ENCODE peak calls at places on chromosomes 6 and 20, in nine cellular contexts. One of them, this sample, is unnamed. For H3K4me1, the result is how much of the 10 kb centered on the place peaks cover.

GRCh38 chr6:34953084-34954025 is 64.3 kb downstream of the ANKS1A start:
- DNase-seq in right lobe of liver: no peak
- DNase-seq in sigmoid colon: no peak
- DNase-seq in testis: no peak
- DNase-seq in body of pancreas: peak
- DNase-seq in cardiac muscle cell: peak
- DNase-seq in astrocyte: peak
- DNase-seq in IMR-90: peak
- DNase-seq in tibial nerve: no peak
- DNase-seq in this sample: no peak

GRCh38 chr20:45919951-45920794 is 8.2 kb upstream of the PLTP start:
- DNase-seq in IMR-90: peak
- DNase-seq in tibial nerve: peak
- DNase-seq in body of pancreas: no peak
- DNase-seq in testis: peak
- DNase-seq in cardiac muscle cell: peak
- DNase-seq in astrocyte: peak
- DNase-seq in sigmoid colon: no peak
- DNase-seq in right lobe of liver: no peak
- DNase-seq in this sample: no peak

GRCh38 chr20:54657268-54657826 is 182.0 kb downstream of the DOK5 start:
- DNase-seq in tibial nerve: no peak
- DNase-seq in body of pancreas: no peak
- DNase-seq in astrocyte: no peak
- DNase-seq in IMR-90: no peak
- DNase-seq in cardiac muscle cell: peak
- DNase-seq in right lobe of liver: no peak
- DNase-seq in sigmoid colon: no peak
- DNase-seq in testis: no peak
- DNase-seq in this sample: no peak

GRCh38 chr6:108736832-108737231 is 111.4 kb upstream of the ARMC2 start:
- DNase-seq in body of pancreas: no peak
- DNase-seq in testis: no peak
- DNase-seq in right lobe of liver: no peak
- DNase-seq in tibial nerve: peak
- DNase-seq in sigmoid colon: no peak
- DNase-seq in astrocyte: peak
- DNase-seq in IMR-90: peak
- DNase-seq in cardiac muscle cell: peak
- DNase-seq in this sample: no peak

GRCh38 chr6:15410126-15410391 is 164.2 kb downstream of the JARID2 start:
- DNase-seq in right lobe of liver: no peak
- DNase-seq in body of pancreas: no peak
- DNase-seq in astrocyte: no peak
- DNase-seq in cardiac muscle cell: no peak
- DNase-seq in sigmoid colon: no peak
- DNase-seq in tibial nerve: no peak
- DNase-seq in testis: no peak
- DNase-seq in IMR-90: no peak
- DNase-seq in this sample: no peak

GRCh38 chr6:107987805-107988204 is 29.8 kb upstream of the SEC63 start:
- DNase-seq in astrocyte: no peak
- DNase-seq in IMR-90: no peak
- DNase-seq in tibial nerve: no peak
- DNase-seq in right lobe of liver: no peak
- DNase-seq in sigmoid colon: no peak
- DNase-seq in testis: no peak
- DNase-seq in cardiac muscle cell: no peak
- DNase-seq in body of pancreas: no peak
- DNase-seq in this sample: no peak

GRCh38 chr6:15365273-15365687 is 119.4 kb downstream of the JARID2 start:
- DNase-seq in cardiac muscle cell: peak
- DNase-seq in tibial nerve: peak
- DNase-seq in sigmoid colon: peak
- DNase-seq in body of pancreas: peak
- DNase-seq in astrocyte: peak
- DNase-seq in right lobe of liver: peak
- DNase-seq in testis: peak
- DNase-seq in IMR-90: peak
- DNase-seq in this sample: peak

GRCh38 chr6:167472876-167473275 is 148.0 kb downstream of the TTLL2 start:
- DNase-seq in cardiac muscle cell: no peak
- DNase-seq in right lobe of liver: no peak
- DNase-seq in testis: no peak
- DNase-seq in IMR-90: no peak
- DNase-seq in astrocyte: no peak
- DNase-seq in body of pancreas: no peak
- DNase-seq in sigmoid colon: no peak
- DNase-seq in tibial nerve: no peak
- DNase-seq in this sample: no peak

GRCh38 chr20:37314099-37314498 is 24.6 kb downstream of the MANBAL start:
- DNase-seq in IMR-90: no peak
- DNase-seq in right lobe of liver: no peak
- DNase-seq in astrocyte: no peak
- DNase-seq in testis: no peak
- DNase-seq in tibial nerve: no peak
- DNase-seq in cardiac muscle cell: no peak
- DNase-seq in body of pancreas: no peak
- DNase-seq in sigmoid colon: peak
- DNase-seq in this sample: no peak

GRCh38 chr20:18638768-18639167 is 50.9 kb downstream of the DTD1 start:
- DNase-seq in right lobe of liver: no peak
- DNase-seq in testis: no peak
- DNase-seq in sigmoid colon: peak
- DNase-seq in body of pancreas: no peak
- DNase-seq in tibial nerve: no peak
- DNase-seq in IMR-90: peak
- DNase-seq in cardiac muscle cell: no peak
- DNase-seq in astrocyte: no peak
- DNase-seq in this sample: no peak

GRCh38 chr6:46022110-46022948 is 6.7 kb upstream of the CLIC5 start:
- DNase-seq in IMR-90: no peak
- DNase-seq in body of pancreas: no peak
- DNase-seq in cardiac muscle cell: no peak
- DNase-seq in tibial nerve: no peak
- DNase-seq in sigmoid colon: no peak
- DNase-seq in right lobe of liver: no peak
- DNase-seq in testis: no peak
- DNase-seq in astrocyte: no peak
- DNase-seq in this sample: no peak

GRCh38 chr6:7135755-7136154 is 28.0 kb downstream of the RREB1 start:
- DNase-seq in body of pancreas: no peak
- DNase-seq in astrocyte: no peak
- DNase-seq in cardiac muscle cell: no peak
- DNase-seq in tibial nerve: no peak
- DNase-seq in right lobe of liver: no peak
- DNase-seq in IMR-90: no peak
- DNase-seq in testis: no peak
- DNase-seq in sigmoid colon: no peak
- DNase-seq in this sample: no peak
- H3K27ac ChIP-seq in body of pancreas: peak
- H3K27ac ChIP-seq in astrocyte: no peak
- H3K27ac ChIP-seq in cardiac muscle cell: peak
- H3K27ac ChIP-seq in tibial nerve: no peak
- H3K27ac ChIP-seq in right lobe of liver: peak
- H3K27ac ChIP-seq in IMR-90: no peak
- H3K27ac ChIP-seq in testis: no peak
- H3K27ac ChIP-seq in sigmoid colon: no peak
- H3K27ac ChIP-seq in this sample: no peak

GRCh38 chr6:33187809-33188208 is 4.5 kb downstream of the COL11A2 start:
- DNase-seq in testis: no peak
- DNase-seq in right lobe of liver: no peak
- DNase-seq in cardiac muscle cell: no peak
- DNase-seq in astrocyte: no peak
- DNase-seq in sigmoid colon: no peak
- DNase-seq in IMR-90: no peak
- DNase-seq in tibial nerve: no peak
- DNase-seq in body of pancreas: no peak
- DNase-seq in this sample: no peak

GRCh38 chr6:33191383-33192104 is 723 bp downstream of the COL11A2 start:
- DNase-seq in IMR-90: no peak
- DNase-seq in cardiac muscle cell: no peak
- DNase-seq in astrocyte: no peak
- DNase-seq in body of pancreas: peak
- DNase-seq in right lobe of liver: no peak
- DNase-seq in tibial nerve: no peak
- DNase-seq in testis: no peak
- DNase-seq in sigmoid colon: no peak
- DNase-seq in this sample: no peak

GRCh38 chr6:33189625-33190024 is 2.6 kb downstream of the COL11A2 start:
- DNase-seq in cardiac muscle cell: no peak
- DNase-seq in testis: no peak
- DNase-seq in astrocyte: no peak
- DNase-seq in IMR-90: no peak
- DNase-seq in sigmoid colon: no peak
- DNase-seq in body of pancreas: no peak
- DNase-seq in right lobe of liver: no peak
- DNase-seq in tibial nerve: no peak
- DNase-seq in this sample: no peak

GRCh38 chr6:33190504-33191107 is 1.7 kb downstream of the COL11A2 start:
- DNase-seq in cardiac muscle cell: no peak
- DNase-seq in body of pancreas: no peak
- DNase-seq in sigmoid colon: no peak
- DNase-seq in testis: no peak
- DNase-seq in IMR-90: no peak
- DNase-seq in tibial nerve: no peak
- DNase-seq in astrocyte: no peak
- DNase-seq in right lobe of liver: no peak
- DNase-seq in this sample: no peak

DNA sequence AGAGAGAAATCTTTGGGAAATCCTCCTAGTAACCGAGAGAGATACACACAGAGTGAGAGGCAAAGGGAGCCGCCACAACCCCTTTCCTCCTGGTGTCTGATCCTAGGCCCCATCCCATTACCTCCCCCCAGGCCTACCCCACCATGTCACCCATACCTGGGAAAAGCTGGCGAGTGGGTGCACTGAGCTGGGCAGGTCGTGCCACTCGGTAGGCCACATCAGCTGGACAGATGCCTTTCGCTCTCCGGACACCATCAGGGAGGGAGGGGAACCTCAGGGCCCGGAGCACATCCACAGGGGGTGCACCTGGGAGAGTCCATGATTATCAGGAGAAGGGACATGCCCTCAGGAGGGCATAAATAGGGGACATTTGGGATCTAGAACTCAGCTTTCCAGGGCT is 3.1 kb downstream of the COL11A2 start:
- DNase-seq in cardiac muscle cell: no peak
- DNase-seq in sigmoid colon: no peak
- DNase-seq in testis: no peak
- DNase-seq in right lobe of liver: no peak
- DNase-seq in IMR-90: no peak
- DNase-seq in tibial nerve: no peak
- DNase-seq in astrocyte: no peak
- DNase-seq in body of pancreas: no peak
- DNase-seq in this sample: no peak
- H3K4me1 ChIP-seq in cardiac muscle cell: under half
- H3K4me1 ChIP-seq in sigmoid colon: under half
- H3K4me1 ChIP-seq in testis: under half
- H3K4me1 ChIP-seq in right lobe of liver: under half
- H3K4me1 ChIP-seq in IMR-90: under half
- H3K4me1 ChIP-seq in tibial nerve: under half
- H3K4me1 ChIP-seq in astrocyte: under half
- H3K4me1 ChIP-seq in body of pancreas: under half
- H3K4me1 ChIP-seq in this sample: under half

GRCh38 chr6:53654745-53655240 is 10.8 kb downstream of the KLHL31 start:
- DNase-seq in right lobe of liver: no peak
- DNase-seq in sigmoid colon: no peak
- DNase-seq in body of pancreas: no peak
- DNase-seq in testis: no peak
- DNase-seq in IMR-90: no peak
- DNase-seq in cardiac muscle cell: no peak
- DNase-seq in tibial nerve: no peak
- DNase-seq in astrocyte: no peak
- DNase-seq in this sample: no peak

GRCh38 chr6:53647437-53648094 is 18.0 kb downstream of the KLHL31 start:
- DNase-seq in astrocyte: no peak
- DNase-seq in body of pancreas: no peak
- DNase-seq in sigmoid colon: no peak
- DNase-seq in right lobe of liver: no peak
- DNase-seq in IMR-90: no peak
- DNase-seq in tibial nerve: no peak
- DNase-seq in cardiac muscle cell: no peak
- DNase-seq in testis: no peak
- DNase-seq in this sample: no peak

GRCh38 chr6:53648571-53648970 is 17.0 kb downstream of the KLHL31 start:
- DNase-seq in cardiac muscle cell: no peak
- DNase-seq in sigmoid colon: no peak
- DNase-seq in right lobe of liver: no peak
- DNase-seq in tibial nerve: no peak
- DNase-seq in astrocyte: peak
- DNase-seq in IMR-90: peak
- DNase-seq in testis: no peak
- DNase-seq in body of pancreas: no peak
- DNase-seq in this sample: no peak

GRCh38 chr6:53651764-53652401 is 13.7 kb downstream of the KLHL31 start:
- DNase-seq in tibial nerve: peak
- DNase-seq in right lobe of liver: peak
- DNase-seq in body of pancreas: peak
- DNase-seq in testis: peak
- DNase-seq in IMR-90: peak
- DNase-seq in sigmoid colon: peak
- DNase-seq in astrocyte: peak
- DNase-seq in cardiac muscle cell: peak
- DNase-seq in this sample: peak

GRCh38 chr6:53651149-53651763 is 14.3 kb downstream of the KLHL31 start:
- DNase-seq in body of pancreas: peak
- DNase-seq in IMR-90: peak
- DNase-seq in testis: peak
- DNase-seq in sigmoid colon: peak
- DNase-seq in astrocyte: peak
- DNase-seq in tibial nerve: peak
- DNase-seq in cardiac muscle cell: peak
- DNase-seq in right lobe of liver: no peak
- DNase-seq in this sample: peak
- H3K27ac ChIP-seq in body of pancreas: peak
- H3K27ac ChIP-seq in IMR-90: peak
- H3K27ac ChIP-seq in testis: peak
- H3K27ac ChIP-seq in sigmoid colon: peak
- H3K27ac ChIP-seq in astrocyte: no peak
- H3K27ac ChIP-seq in tibial nerve: no peak
- H3K27ac ChIP-seq in cardiac muscle cell: no peak
- H3K27ac ChIP-seq in right lobe of liver: peak
- H3K27ac ChIP-seq in this sample: peak

DNA sequence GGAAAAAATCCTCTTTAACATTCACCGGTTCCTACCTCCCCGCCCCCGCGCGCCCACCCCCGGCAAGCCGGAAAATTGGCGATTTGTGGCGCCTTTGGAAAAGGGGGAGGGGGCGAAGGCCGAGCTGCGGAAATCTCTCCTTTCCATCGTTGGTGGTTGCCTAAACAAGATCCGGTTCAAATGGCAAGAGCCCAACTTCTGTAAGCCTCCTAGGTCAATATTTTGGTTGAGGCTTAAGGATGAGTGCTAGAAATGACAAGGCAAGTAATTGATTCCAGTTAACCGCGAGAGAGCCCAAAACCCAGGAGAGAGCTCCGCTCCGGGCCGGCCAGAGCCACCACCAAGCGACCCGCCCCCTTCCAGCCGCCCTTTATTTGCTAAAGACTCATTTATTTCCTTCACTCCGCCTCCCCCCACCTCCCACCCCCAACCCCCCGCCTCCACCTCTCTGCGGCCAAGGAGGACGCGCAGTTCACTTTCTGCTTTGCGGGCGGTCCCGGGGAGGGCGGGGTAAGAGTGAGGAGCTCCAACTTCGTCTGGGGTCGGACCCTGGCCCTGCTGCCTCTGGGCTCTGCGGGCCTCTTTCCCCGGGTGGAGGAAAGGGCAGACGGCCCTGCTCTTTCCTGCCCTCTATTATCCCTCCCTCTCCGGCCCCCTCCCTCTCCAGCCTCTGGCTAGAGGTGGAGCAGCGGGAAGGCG is 838 bp upstream of the NKX2-2 start:
- DNase-seq in tibial nerve: no peak
- DNase-seq in cardiac muscle cell: no peak
- DNase-seq in testis: no peak
- DNase-seq in sigmoid colon: no peak
- DNase-seq in body of pancreas: no peak
- DNase-seq in IMR-90: no peak
- DNase-seq in astrocyte: no peak
- DNase-seq in right lobe of liver: no peak
- DNase-seq in this sample: no peak
- H3K4me1 ChIP-seq in tibial nerve: half or more
- H3K4me1 ChIP-seq in cardiac muscle cell: under half
- H3K4me1 ChIP-seq in testis: under half
- H3K4me1 ChIP-seq in sigmoid colon: half or more
- H3K4me1 ChIP-seq in body of pancreas: under half
- H3K4me1 ChIP-seq in IMR-90: under half
- H3K4me1 ChIP-seq in astrocyte: under half
- H3K4me1 ChIP-seq in right lobe of liver: under half
- H3K4me1 ChIP-seq in this sample: under half